ENCODE peak calls at places on chromosome 5, in five cellular contexts. One of them, this sample, is unnamed.

GRCh38 chr5:39024005-39024404 is 50.2 kb downstream of the RICTOR start:
- DNase-seq in cardiac fibroblast: no peak
- DNase-seq in mucosa of gallbladder: no peak
- DNase-seq in activated T-helper 2 cell treated with anti-CD3 and anti-CD28 coated beads, Interferon-gamma antibody, Interleukin-2, Interleukin-4, amounts not matched to agents 10 μg/mL and 5 μg/mL and 100 μg/mL, durations not matched to agents 14 hours and 24 hours and 36 hours: no peak
- DNase-seq in fibroblast of pulmonary artery: no peak
- DNase-seq in this sample: peak

GRCh38 chr5:69092969-69093368 is 845 bp upstream of the SLC30A5 start:
- DNase-seq in cardiac fibroblast: no peak
- DNase-seq in mucosa of gallbladder: no peak
- DNase-seq in activated T-helper 2 cell treated with anti-CD3 and anti-CD28 coated beads, Interferon-gamma antibody, Interleukin-2, Interleukin-4, amounts not matched to agents 10 μg/mL and 5 μg/mL and 100 μg/mL, durations not matched to agents 14 hours and 24 hours and 36 hours: no peak
- DNase-seq in fibroblast of pulmonary artery: no peak
- DNase-seq in this sample: no peak

GRCh38 chr5:150616024-150616470 is 24.4 kb upstream of the SYNPO start:
- DNase-seq in cardiac fibroblast: no peak
- DNase-seq in mucosa of gallbladder: peak
- DNase-seq in activated T-helper 2 cell treated with anti-CD3 and anti-CD28 coated beads, Interferon-gamma antibody, Interleukin-2, Interleukin-4, amounts not matched to agents 10 μg/mL and 5 μg/mL and 100 μg/mL, durations not matched to agents 14 hours and 24 hours and 36 hours: no peak
- DNase-seq in fibroblast of pulmonary artery: no peak
- DNase-seq in this sample: no peak

GRCh38 chr5:124302504-124302903 is 443.9 kb downstream of the ZNF608 start:
- DNase-seq in cardiac fibroblast: peak
- DNase-seq in mucosa of gallbladder: no peak
- DNase-seq in activated T-helper 2 cell treated with anti-CD3 and anti-CD28 coated beads, Interferon-gamma antibody, Interleukin-2, Interleukin-4, amounts not matched to agents 10 μg/mL and 5 μg/mL and 100 μg/mL, durations not matched to agents 14 hours and 24 hours and 36 hours: no peak
- DNase-seq in fibroblast of pulmonary artery: no peak
- DNase-seq in this sample: no peak

GRCh38 chr5:3194141-3194540 is 401.5 kb upstream of the IRX1 start:
- DNase-seq in cardiac fibroblast: no peak
- DNase-seq in mucosa of gallbladder: no peak
- DNase-seq in activated T-helper 2 cell treated with anti-CD3 and anti-CD28 coated beads, Interferon-gamma antibody, Interleukin-2, Interleukin-4, amounts not matched to agents 10 μg/mL and 5 μg/mL and 100 μg/mL, durations not matched to agents 14 hours and 24 hours and 36 hours: no peak
- DNase-seq in fibroblast of pulmonary artery: no peak
- DNase-seq in this sample: no peak

GRCh38 chr5:1724822-1725602 is 74.6 kb downstream of the MRPL36 start:
- DNase-seq in cardiac fibroblast: peak
- DNase-seq in mucosa of gallbladder: peak
- DNase-seq in activated T-helper 2 cell treated with anti-CD3 and anti-CD28 coated beads, Interferon-gamma antibody, Interleukin-2, Interleukin-4, amounts not matched to agents 10 μg/mL and 5 μg/mL and 100 μg/mL, durations not matched to agents 14 hours and 24 hours and 36 hours: no peak
- DNase-seq in fibroblast of pulmonary artery: peak
- DNase-seq in this sample: no peak

GRCh38 chr5:53479045-53479655 is 1.3 kb upstream of the FST start:
- DNase-seq in cardiac fibroblast: no peak
- DNase-seq in mucosa of gallbladder: no peak
- DNase-seq in activated T-helper 2 cell treated with anti-CD3 and anti-CD28 coated beads, Interferon-gamma antibody, Interleukin-2, Interleukin-4, amounts not matched to agents 10 μg/mL and 5 μg/mL and 100 μg/mL, durations not matched to agents 14 hours and 24 hours and 36 hours: no peak
- DNase-seq in fibroblast of pulmonary artery: peak
- DNase-seq in this sample: no peak

GRCh38 chr5:109865636-109866035 is 175.9 kb downstream of the MAN2A1 start:
- DNase-seq in cardiac fibroblast: peak
- DNase-seq in mucosa of gallbladder: no peak
- DNase-seq in activated T-helper 2 cell treated with anti-CD3 and anti-CD28 coated beads, Interferon-gamma antibody, Interleukin-2, Interleukin-4, amounts not matched to agents 10 μg/mL and 5 μg/mL and 100 μg/mL, durations not matched to agents 14 hours and 24 hours and 36 hours: no peak
- DNase-seq in fibroblast of pulmonary artery: peak
- DNase-seq in this sample: peak

GRCh38 chr5:143124593-143124992 is 278.9 kb downstream of the NR3C1 start:
- DNase-seq in cardiac fibroblast: no peak
- DNase-seq in mucosa of gallbladder: no peak
- DNase-seq in activated T-helper 2 cell treated with anti-CD3 and anti-CD28 coated beads, Interferon-gamma antibody, Interleukin-2, Interleukin-4, amounts not matched to agents 10 μg/mL and 5 μg/mL and 100 μg/mL, durations not matched to agents 14 hours and 24 hours and 36 hours: no peak
- DNase-seq in fibroblast of pulmonary artery: no peak
- DNase-seq in this sample: no peak

GRCh38 chr5:158727108-158727507 is 372.6 kb downstream of the EBF1 start:
- DNase-seq in cardiac fibroblast: no peak
- DNase-seq in mucosa of gallbladder: no peak
- DNase-seq in activated T-helper 2 cell treated with anti-CD3 and anti-CD28 coated beads, Interferon-gamma antibody, Interleukin-2, Interleukin-4, amounts not matched to agents 10 μg/mL and 5 μg/mL and 100 μg/mL, durations not matched to agents 14 hours and 24 hours and 36 hours: no peak
- DNase-seq in fibroblast of pulmonary artery: no peak
- DNase-seq in this sample: no peak

GRCh38 chr5:176647870-176648466 is 684 bp downstream of the TSPAN17 start:
- DNase-seq in cardiac fibroblast: no peak
- DNase-seq in mucosa of gallbladder: peak
- DNase-seq in activated T-helper 2 cell treated with anti-CD3 and anti-CD28 coated beads, Interferon-gamma antibody, Interleukin-2, Interleukin-4, amounts not matched to agents 10 μg/mL and 5 μg/mL and 100 μg/mL, durations not matched to agents 14 hours and 24 hours and 36 hours: no peak
- DNase-seq in fibroblast of pulmonary artery: peak
- DNase-seq in this sample: no peak

GRCh38 chr5:150599917-150600511 is 40.4 kb upstream of the SYNPO start:
- DNase-seq in cardiac fibroblast: peak
- DNase-seq in mucosa of gallbladder: peak
- DNase-seq in activated T-helper 2 cell treated with anti-CD3 and anti-CD28 coated beads, Interferon-gamma antibody, Interleukin-2, Interleukin-4, amounts not matched to agents 10 μg/mL and 5 μg/mL and 100 μg/mL, durations not matched to agents 14 hours and 24 hours and 36 hours: no peak
- DNase-seq in fibroblast of pulmonary artery: peak
- DNase-seq in this sample: peak

GRCh38 chr5:14946813-14947640 is 75.4 kb upstream of the ANKH start:
- DNase-seq in cardiac fibroblast: peak
- DNase-seq in mucosa of gallbladder: no peak
- DNase-seq in activated T-helper 2 cell treated with anti-CD3 and anti-CD28 coated beads, Interferon-gamma antibody, Interleukin-2, Interleukin-4, amounts not matched to agents 10 μg/mL and 5 μg/mL and 100 μg/mL, durations not matched to agents 14 hours and 24 hours and 36 hours: no peak
- DNase-seq in fibroblast of pulmonary artery: peak
- DNase-seq in this sample: no peak

GRCh38 chr5:148776780-148777179 is 49.6 kb upstream of the ADRB2 start:
- DNase-seq in cardiac fibroblast: peak
- DNase-seq in mucosa of gallbladder: no peak
- DNase-seq in activated T-helper 2 cell treated with anti-CD3 and anti-CD28 coated beads, Interferon-gamma antibody, Interleukin-2, Interleukin-4, amounts not matched to agents 10 μg/mL and 5 μg/mL and 100 μg/mL, durations not matched to agents 14 hours and 24 hours and 36 hours: no peak
- DNase-seq in fibroblast of pulmonary artery: peak
- DNase-seq in this sample: peak

GRCh38 chr5:45521067-45521466 is 175.1 kb downstream of the HCN1 start:
- DNase-seq in cardiac fibroblast: no peak
- DNase-seq in mucosa of gallbladder: peak
- DNase-seq in activated T-helper 2 cell treated with anti-CD3 and anti-CD28 coated beads, Interferon-gamma antibody, Interleukin-2, Interleukin-4, amounts not matched to agents 10 μg/mL and 5 μg/mL and 100 μg/mL, durations not matched to agents 14 hours and 24 hours and 36 hours: no peak
- DNase-seq in fibroblast of pulmonary artery: peak
- DNase-seq in this sample: no peak

GRCh38 chr5:96031811-96032261 is 70.2 kb upstream of the ELL2 start:
- DNase-seq in cardiac fibroblast: peak
- DNase-seq in mucosa of gallbladder: no peak
- DNase-seq in activated T-helper 2 cell treated with anti-CD3 and anti-CD28 coated beads, Interferon-gamma antibody, Interleukin-2, Interleukin-4, amounts not matched to agents 10 μg/mL and 5 μg/mL and 100 μg/mL, durations not matched to agents 14 hours and 24 hours and 36 hours: no peak
- DNase-seq in fibroblast of pulmonary artery: peak
- DNase-seq in this sample: peak

GRCh38 chr5:74919487-74919886 is 53.3 kb upstream of the FAM169A start:
- DNase-seq in cardiac fibroblast: peak
- DNase-seq in mucosa of gallbladder: no peak
- DNase-seq in activated T-helper 2 cell treated with anti-CD3 and anti-CD28 coated beads, Interferon-gamma antibody, Interleukin-2, Interleukin-4, amounts not matched to agents 10 μg/mL and 5 μg/mL and 100 μg/mL, durations not matched to agents 14 hours and 24 hours and 36 hours: no peak
- DNase-seq in fibroblast of pulmonary artery: peak
- DNase-seq in this sample: peak

GRCh38 chr5:114223866-114224265 is 138.0 kb upstream of the KCNN2 start:
- DNase-seq in cardiac fibroblast: peak
- DNase-seq in mucosa of gallbladder: no peak
- DNase-seq in activated T-helper 2 cell treated with anti-CD3 and anti-CD28 coated beads, Interferon-gamma antibody, Interleukin-2, Interleukin-4, amounts not matched to agents 10 μg/mL and 5 μg/mL and 100 μg/mL, durations not matched to agents 14 hours and 24 hours and 36 hours: no peak
- DNase-seq in fibroblast of pulmonary artery: peak
- DNase-seq in this sample: peak

GRCh38 chr5:150167908-150168307 is 1.3 kb downstream of the CDX1 start:
- DNase-seq in cardiac fibroblast: no peak
- DNase-seq in mucosa of gallbladder: no peak
- DNase-seq in activated T-helper 2 cell treated with anti-CD3 and anti-CD28 coated beads, Interferon-gamma antibody, Interleukin-2, Interleukin-4, amounts not matched to agents 10 μg/mL and 5 μg/mL and 100 μg/mL, durations not matched to agents 14 hours and 24 hours and 36 hours: no peak
- DNase-seq in fibroblast of pulmonary artery: no peak
- DNase-seq in this sample: no peak

GRCh38 chr5:139776856-139777255 is 18.8 kb upstream of the PSD2 start:
- DNase-seq in cardiac fibroblast: no peak
- DNase-seq in mucosa of gallbladder: no peak
- DNase-seq in activated T-helper 2 cell treated with anti-CD3 and anti-CD28 coated beads, Interferon-gamma antibody, Interleukin-2, Interleukin-4, amounts not matched to agents 10 μg/mL and 5 μg/mL and 100 μg/mL, durations not matched to agents 14 hours and 24 hours and 36 hours: no peak
- DNase-seq in fibroblast of pulmonary artery: no peak
- DNase-seq in this sample: no peak

GRCh38 chr5:169668732-169669131 is 31.7 kb downstream of the DOCK2 start:
- DNase-seq in cardiac fibroblast: peak
- DNase-seq in mucosa of gallbladder: no peak
- DNase-seq in activated T-helper 2 cell treated with anti-CD3 and anti-CD28 coated beads, Interferon-gamma antibody, Interleukin-2, Interleukin-4, amounts not matched to agents 10 μg/mL and 5 μg/mL and 100 μg/mL, durations not matched to agents 14 hours and 24 hours and 36 hours: no peak
- DNase-seq in fibroblast of pulmonary artery: no peak
- DNase-seq in this sample: no peak

GRCh38 chr5:176542596-176543427 is 5.6 kb upstream of the RNF44 start:
- DNase-seq in cardiac fibroblast: no peak
- DNase-seq in mucosa of gallbladder: no peak
- DNase-seq in activated T-helper 2 cell treated with anti-CD3 and anti-CD28 coated beads, Interferon-gamma antibody, Interleukin-2, Interleukin-4, amounts not matched to agents 10 μg/mL and 5 μg/mL and 100 μg/mL, durations not matched to agents 14 hours and 24 hours and 36 hours: no peak
- DNase-seq in fibroblast of pulmonary artery: no peak
- DNase-seq in this sample: no peak

GRCh38 chr5:756865-757345 is 27.6 kb downstream of the ZDHHC11B start:
- DNase-seq in cardiac fibroblast: no peak
- DNase-seq in mucosa of gallbladder: peak
- DNase-seq in activated T-helper 2 cell treated with anti-CD3 and anti-CD28 coated beads, Interferon-gamma antibody, Interleukin-2, Interleukin-4, amounts not matched to agents 10 μg/mL and 5 μg/mL and 100 μg/mL, durations not matched to agents 14 hours and 24 hours and 36 hours: no peak
- DNase-seq in fibroblast of pulmonary artery: peak
- DNase-seq in this sample: no peak

GRCh38 chr5:31551878-31552277 is 19.8 kb downstream of the C5orf22 start:
- DNase-seq in cardiac fibroblast: no peak
- DNase-seq in mucosa of gallbladder: no peak
- DNase-seq in activated T-helper 2 cell treated with anti-CD3 and anti-CD28 coated beads, Interferon-gamma antibody, Interleukin-2, Interleukin-4, amounts not matched to agents 10 μg/mL and 5 μg/mL and 100 μg/mL, durations not matched to agents 14 hours and 24 hours and 36 hours: no peak
- DNase-seq in fibroblast of pulmonary artery: no peak
- DNase-seq in this sample: no peak

GRCh38 chr5:36357391-36357790 is 55.7 kb upstream of the RANBP3L start:
- DNase-seq in cardiac fibroblast: peak
- DNase-seq in mucosa of gallbladder: no peak
- DNase-seq in activated T-helper 2 cell treated with anti-CD3 and anti-CD28 coated beads, Interferon-gamma antibody, Interleukin-2, Interleukin-4, amounts not matched to agents 10 μg/mL and 5 μg/mL and 100 μg/mL, durations not matched to agents 14 hours and 24 hours and 36 hours: no peak
- DNase-seq in fibroblast of pulmonary artery: peak
- DNase-seq in this sample: peak

This sample was measured in brain microvascular endothelial cell.